ENCODE peak calls at places on chromosomes 13 and 19, in seven cellular contexts. D, H, I, Y, P, M and Z are unnamed samples. For H3K4me1, the result is how much of the 10 kb centered on the place peaks cover.

GRCh38 chr19:44685877-44686276 is 13.1 kb upstream of the CEACAM16 start:
- DNase-seq in P (no peak), D (no peak), M (no peak), H (no peak), Y (no peak), I (peak), Z (peak)

GRCh38 chr19:47758433-47758784 is 13.1 kb downstream of the NOP53 start:
- DNase-seq in P (no peak), Y (no peak), D (no peak), I (no peak), H (no peak), M (no peak), Z (no peak)

GRCh38 chr13:99075268-99076191 is 97.7 kb upstream of the DOCK9 start:
- DNase-seq in Y (no peak), M (no peak), D (no peak), P (no peak), H (peak), I (no peak), Z (no peak)

GRCh38 chr19:31533114-31533513 is 183.9 kb upstream of the TSHZ3 start:
- DNase-seq in M (peak), D (no peak), H (no peak), Y (no peak), P (peak), I (no peak), Z (peak)

GRCh38 chr19:13692096-13692495 is 72.2 kb upstream of the MRI1 start:
- DNase-seq in I (peak), H (no peak), M (no peak), D (no peak), P (no peak), Y (no peak), Z (no peak)

GRCh38 chr19:14375582-14376291 is 5.5 kb upstream of the ADGRE5 start:
- DNase-seq in D (no peak), I (peak), P (no peak), Y (no peak), M (no peak), H (no peak), Z (peak)

GRCh38 chr13:75986818-75987217 is 350.7 kb downstream of the LMO7 start:
- DNase-seq in Y (no peak), H (peak), M (no peak), I (no peak), P (no peak), D (no peak), Z (no peak)

GRCh38 chr13:92806215-92806614 is 420.4 kb upstream of the GPC6 start:
- DNase-seq in M (no peak), P (no peak), I (no peak), D (no peak), H (no peak), Y (no peak), Z (peak)

GRCh38 chr19:3809881-3810707 is 23.9 kb upstream of the MATK start:
- DNase-seq in H (no peak), Y (no peak), D (no peak), M (no peak), P (no peak), I (no peak), Z (no peak)

DNA sequence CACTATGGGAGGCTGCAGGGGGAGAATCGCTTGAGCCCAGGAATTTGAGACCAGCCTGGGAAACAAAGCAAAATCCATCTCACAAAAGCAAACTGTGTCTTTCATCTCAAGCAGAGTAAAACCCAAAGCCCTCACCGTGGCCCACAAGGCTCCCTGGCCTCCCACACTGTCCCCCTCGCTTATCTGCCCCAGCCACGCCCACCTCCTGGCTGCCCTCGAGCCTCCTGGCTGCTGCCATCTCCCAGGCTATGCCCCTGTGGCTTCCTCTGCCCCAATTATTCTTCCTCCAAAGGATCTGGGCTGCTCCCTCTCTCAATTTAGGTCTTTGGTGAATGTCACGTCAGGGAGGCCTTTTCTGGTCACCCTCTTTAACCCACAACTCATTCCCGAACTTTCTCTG is 3.6 kb downstream of the RABAC1 start:
- DNase-seq in D (no peak), Y (no peak), P (no peak), I (no peak), M (no peak), H (no peak), Z (no peak)
- H2BK5ac ChIP-seq in D (no peak), Y (no peak), P (no peak), I (no peak), M (no peak), H (no peak), Z (no peak)

DNA sequence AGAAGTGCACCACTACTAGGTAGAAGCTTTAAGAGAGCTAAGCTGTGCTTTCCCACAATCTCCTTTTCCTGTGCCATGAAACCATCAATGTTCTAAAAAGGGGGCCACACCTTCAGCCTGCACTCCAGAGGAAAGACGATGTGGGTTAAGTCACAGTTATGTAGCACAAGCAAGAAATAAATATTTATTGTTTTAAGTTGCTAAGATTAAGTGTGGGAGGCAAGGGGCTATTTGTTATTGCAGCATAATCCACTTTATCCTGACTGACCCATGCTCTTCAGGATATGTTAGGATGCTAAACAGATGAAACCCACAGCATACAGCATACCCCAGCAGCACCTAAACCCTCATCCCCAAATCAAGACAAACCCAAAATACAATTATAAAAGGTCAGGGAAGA is 64.7 kb downstream of the MBD3L2B start:
- DNase-seq in H (no peak), M (no peak), I (no peak), D (no peak), Y (no peak), P (no peak), Z (no peak)
- H3K4me1 ChIP-seq in H (under half), M (under half), I (under half), D (under half), Y (under half), P (under half), Z (under half)

GRCh38 chr13:25222740-25223139 is 50.7 kb upstream of the AMER2 start:
- DNase-seq in P (no peak), H (no peak), M (no peak), Y (no peak), I (no peak), D (no peak), Z (no peak)

GRCh38 chr13:25225970-25226369 is 53.9 kb upstream of the AMER2 start:
- DNase-seq in I (no peak), D (no peak), P (no peak), Y (no peak), H (no peak), M (no peak), Z (no peak)

GRCh38 chr13:25231537-25231936 is 55.8 kb downstream of the MTMR6 start:
- DNase-seq in D (no peak), M (no peak), Y (no peak), I (no peak), H (no peak), P (no peak), Z (no peak)

GRCh38 chr13:25224151-25224550 is 52.1 kb upstream of the AMER2 start:
- DNase-seq in I (no peak), H (no peak), M (no peak), P (no peak), D (no peak), Y (no peak), Z (no peak)

DNA sequence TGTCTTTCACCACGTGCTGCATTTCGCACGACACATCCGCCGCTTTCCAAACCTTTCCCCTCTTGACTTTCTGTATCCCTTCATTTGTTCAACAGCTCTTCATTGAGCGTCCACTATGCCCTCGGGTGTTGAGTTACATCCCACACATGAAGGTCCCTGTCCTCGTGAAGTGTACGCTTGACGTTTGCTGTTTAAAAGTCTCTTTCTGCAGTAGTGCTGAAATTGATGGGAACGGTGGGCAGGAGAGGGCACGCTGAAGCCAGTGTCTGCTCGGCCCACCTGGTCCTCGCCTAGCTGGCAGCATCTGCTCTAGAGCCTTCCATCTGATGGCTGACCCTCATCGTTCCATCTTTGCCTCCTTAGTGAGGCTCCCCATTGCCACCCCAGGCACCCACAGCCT is 55.6 kb upstream of the AMER2 start:
- DNase-seq in Y (no peak), D (no peak), M (no peak), I (no peak), H (no peak), P (no peak), Z (no peak)
- H2BK5ac ChIP-seq in Y (no peak), D (no peak), M (no peak), I (no peak), H (no peak), P (no peak), Z (no peak)

GRCh38 chr19:5625641-5626040 is 2.8 kb downstream of the SAFB start:
- DNase-seq in I (no peak), M (no peak), Y (no peak), D (no peak), P (no peak), H (no peak), Z (no peak)

GRCh38 chr19:5624154-5624663 is 1.3 kb downstream of the SAFB start:
- DNase-seq in H (peak), P (peak), Y (no peak), D (no peak), I (peak), M (no peak), Z (peak)

GRCh38 chr19:5623397-5624153 is 692 bp downstream of the SAFB start:
- DNase-seq in Y (no peak), M (no peak), D (no peak), H (no peak), P (no peak), I (no peak), Z (peak)

GRCh38 chr19:5622465-5623396 is at the start of the genes SAFB and SAFB2:
- DNase-seq in M (peak), H (peak), I (peak), P (peak), Y (peak), D (peak), Z (peak)

GRCh38 chr19:5624741-5625140 is 1.9 kb downstream of the SAFB start:
- DNase-seq in Y (no peak), M (no peak), I (no peak), P (no peak), H (peak), D (no peak), Z (no peak)
- H3K4me1 ChIP-seq in Y (under half), M (under half), I (under half), P (under half), H (under half), D (under half), Z (under half)

GRCh38 chr13:20326276-20326675 is 94.2 kb upstream of the GJB6 start:
- DNase-seq in P (no peak), H (no peak), Y (no peak), D (no peak), I (no peak), M (no peak), Z (no peak)
- H2BK5ac ChIP-seq in P (no peak), H (no peak), Y (no peak), D (no peak), I (no peak), M (no peak), Z (no peak)

GRCh38 chr13:108226184-108226583 is 8.0 kb downstream of the ABHD13 start:
- DNase-seq in H (peak), Y (no peak), I (no peak), P (no peak), D (no peak), M (no peak), Z (no peak)

GRCh38 chr13:108227651-108228272 is 9.6 kb downstream of the ABHD13 start:
- DNase-seq in Y (no peak), D (no peak), I (peak), M (peak), H (no peak), P (no peak), Z (peak)

GRCh38 chr13:108225440-108225839 is 7.2 kb downstream of the ABHD13 start:
- DNase-seq in Y (no peak), H (no peak), P (no peak), D (no peak), M (no peak), I (no peak), Z (no peak)

GRCh38 chr13:108220042-108220441 is 1.9 kb downstream of the ABHD13 start:
- DNase-seq in P (no peak), I (no peak), Y (no peak), M (no peak), H (peak), D (no peak), Z (no peak)

DNA sequence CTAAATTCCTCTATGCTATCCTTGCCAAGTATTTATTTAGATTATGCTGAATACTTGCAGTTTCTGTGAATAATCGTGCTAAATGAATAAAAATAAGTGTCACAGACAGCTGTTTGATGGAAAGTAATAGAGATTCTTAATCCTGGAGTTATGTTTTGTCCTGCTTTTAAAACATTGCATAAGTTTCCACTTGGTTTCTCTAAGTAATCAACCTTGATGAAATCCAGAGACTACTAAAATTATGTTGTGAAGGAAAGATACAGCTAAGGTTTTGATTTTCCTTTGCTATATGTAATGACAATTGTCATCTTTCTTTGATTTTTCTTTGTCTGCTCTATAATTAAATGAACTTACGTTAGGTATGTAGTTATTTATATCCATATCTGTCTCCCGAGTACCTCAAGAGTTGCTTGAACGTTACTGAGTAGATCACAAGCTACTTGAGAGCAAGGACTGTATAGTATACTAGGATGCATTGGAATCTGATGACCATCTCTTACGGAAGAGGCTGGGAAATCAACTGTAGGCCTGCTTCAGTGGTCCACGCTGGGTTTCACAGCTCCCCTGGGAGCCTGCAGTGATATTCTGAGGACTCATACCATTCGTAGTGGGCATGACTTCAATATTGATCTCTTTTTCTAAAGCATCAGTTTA is 5.8 kb downstream of the ABHD13 start:
- DNase-seq in P (no peak), I (no peak), Y (no peak), D (no peak), H (no peak), M (no peak), Z (no peak)
- H3K4me1 ChIP-seq in P (under half), I (under half), Y (under half), D (under half), H (under half), M (under half), Z (under half)

GRCh38 chr13:28463481-28463880 is 31.4 kb downstream of the FLT1 start:
- DNase-seq in I (peak), M (no peak), P (no peak), Y (no peak), D (no peak), H (no peak), Z (no peak)
- H2BK5ac ChIP-seq in I (no peak), M (no peak), P (no peak), Y (no peak), D (no peak), H (no peak), Z (no peak)

GRCh38 chr19:40801449-40802299 is 2.7 kb downstream of the EGLN2 start:
- DNase-seq in P (no peak), Y (no peak), M (no peak), D (no peak), H (no peak), I (no peak), Z (no peak)

GRCh38 chr19:40803170-40803856 is 4.3 kb downstream of the EGLN2 start:
- DNase-seq in I (no peak), D (no peak), Y (no peak), P (no peak), M (no peak), H (no peak), Z (no peak)

GRCh38 chr19:40800997-40801377 is 2.0 kb downstream of the EGLN2 start:
- DNase-seq in Y (no peak), M (no peak), P (no peak), H (no peak), I (no peak), D (no peak), Z (no peak)

GRCh38 chr19:40803857-40804782 is 5.1 kb downstream of the EGLN2 start:
- DNase-seq in M (no peak), D (peak), P (no peak), H (peak), I (no peak), Y (no peak), Z (no peak)

GRCh38 chr19:40802300-40803169 is 3.5 kb downstream of the EGLN2 start:
- DNase-seq in P (no peak), Y (no peak), H (no peak), I (no peak), D (no peak), M (no peak), Z (no peak)
- H3K4me1 ChIP-seq in P (under half), Y (half or more), H (under half), I (under half), D (under half), M (half or more), Z (half or more)

DNA sequence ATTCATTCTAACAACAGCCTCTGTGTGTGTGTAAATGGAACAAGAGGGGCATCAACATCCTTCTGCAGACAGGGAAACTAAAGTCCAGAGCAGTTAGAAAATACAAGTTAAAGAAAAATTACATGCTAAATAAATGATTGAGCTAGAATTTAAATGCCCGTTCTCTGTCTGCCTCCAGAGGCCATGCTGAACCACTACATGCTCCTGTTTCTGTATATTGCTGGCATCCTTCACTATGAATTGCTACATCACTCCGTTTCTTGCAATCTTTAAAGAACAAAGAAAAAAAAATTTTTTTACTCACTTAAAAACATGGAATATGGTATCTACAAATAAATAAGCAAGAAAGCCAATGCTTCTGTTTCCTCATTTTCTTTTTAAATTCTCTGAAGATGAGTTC is 47.9 kb downstream of the DCT start:
- DNase-seq in H (no peak), I (peak), P (no peak), D (no peak), Y (no peak), M (no peak), Z (no peak)
- H2BK5ac ChIP-seq in H (no peak), I (no peak), P (no peak), D (no peak), Y (no peak), M (no peak), Z (no peak)

DNA sequence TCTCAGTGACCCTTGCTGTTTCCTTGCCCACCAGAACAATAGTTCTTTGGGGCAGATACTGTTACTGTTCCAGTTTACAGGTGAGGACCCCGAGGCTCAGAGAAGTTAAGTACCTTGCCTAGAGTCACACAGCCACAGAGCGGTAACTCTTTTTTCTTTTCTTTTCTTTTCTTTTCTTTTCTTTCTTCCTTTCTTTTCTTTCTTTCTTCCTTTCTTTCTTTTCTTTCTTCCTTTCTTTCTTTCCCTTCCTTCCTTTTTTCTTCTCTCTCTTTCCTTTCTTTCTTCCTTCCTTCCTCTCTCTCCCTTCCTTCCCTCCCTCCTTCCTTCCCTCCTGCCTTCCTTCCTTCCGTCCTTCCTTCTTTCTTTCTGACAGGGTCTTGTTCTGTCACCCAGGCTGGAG is 4.9 kb upstream of the PRX start:
- DNase-seq in I (no peak), Y (no peak), D (no peak), M (no peak), H (no peak), P (no peak), Z (no peak)
- H3K4me1 ChIP-seq in I (under half), Y (under half), D (under half), M (under half), H (under half), P (under half), Z (under half)